ENCODE peak calls at places on chromosomes 12 and 14, in nine cellular contexts. One of them, this sample, is unnamed. For H3K27me3, the result is how much of the 10 kb centered on the place peaks cover.

GRCh38 chr14:101151226-101151929 is 247.9 kb upstream of the RTL1 start:
- DNase-seq in right lobe of liver: no peak
- DNase-seq in fibroblast of lung: peak
- DNase-seq in tibial artery: no peak
- DNase-seq in tibial nerve: no peak
- DNase-seq in brain microvascular endothelial cell: no peak
- DNase-seq in transverse colon: no peak
- DNase-seq in H9: peak
- DNase-seq in upper lobe of right lung: no peak
- DNase-seq in this sample: no peak

GRCh38 chr14:73236157-73236556 is 1.1 kb upstream of the PAPLN start:
- DNase-seq in fibroblast of lung: no peak
- DNase-seq in tibial artery: peak
- DNase-seq in tibial nerve: peak
- DNase-seq in brain microvascular endothelial cell: no peak
- DNase-seq in upper lobe of right lung: no peak
- DNase-seq in transverse colon: no peak
- DNase-seq in right lobe of liver: no peak
- DNase-seq in H9: no peak
- DNase-seq in this sample: no peak

GRCh38 chr14:84425968-84426367 is 1104.0 kb upstream of the FLRT2 start:
- DNase-seq in transverse colon: no peak
- DNase-seq in brain microvascular endothelial cell: no peak
- DNase-seq in tibial artery: no peak
- DNase-seq in tibial nerve: no peak
- DNase-seq in fibroblast of lung: no peak
- DNase-seq in upper lobe of right lung: no peak
- DNase-seq in H9: no peak
- DNase-seq in right lobe of liver: no peak
- DNase-seq in this sample: no peak

GRCh38 chr14:81245771-81246170 is 25.0 kb upstream of the GTF2A1 start:
- DNase-seq in tibial nerve: no peak
- DNase-seq in transverse colon: no peak
- DNase-seq in H9: no peak
- DNase-seq in right lobe of liver: no peak
- DNase-seq in upper lobe of right lung: no peak
- DNase-seq in tibial artery: no peak
- DNase-seq in fibroblast of lung: no peak
- DNase-seq in brain microvascular endothelial cell: no peak
- DNase-seq in this sample: no peak

GRCh38 chr12:127162902-127163301 is 1104.1 kb upstream of the TMEM132C start:
- DNase-seq in H9: no peak
- DNase-seq in transverse colon: no peak
- DNase-seq in tibial artery: no peak
- DNase-seq in fibroblast of lung: peak
- DNase-seq in upper lobe of right lung: no peak
- DNase-seq in brain microvascular endothelial cell: peak
- DNase-seq in tibial nerve: no peak
- DNase-seq in right lobe of liver: no peak
- DNase-seq in this sample: no peak

GRCh38 chr12:65923228-65923627 is 98.9 kb downstream of the HMGA2 start:
- DNase-seq in tibial nerve: no peak
- DNase-seq in fibroblast of lung: no peak
- DNase-seq in transverse colon: no peak
- DNase-seq in right lobe of liver: no peak
- DNase-seq in brain microvascular endothelial cell: no peak
- DNase-seq in upper lobe of right lung: no peak
- DNase-seq in H9: no peak
- DNase-seq in tibial artery: no peak
- DNase-seq in this sample: no peak

GRCh38 chr12:46794593-46795190 is 31.1 kb downstream of the SLC38A4 start:
- DNase-seq in tibial nerve: no peak
- DNase-seq in upper lobe of right lung: no peak
- DNase-seq in transverse colon: no peak
- DNase-seq in tibial artery: no peak
- DNase-seq in H9: no peak
- DNase-seq in fibroblast of lung: no peak
- DNase-seq in brain microvascular endothelial cell: no peak
- DNase-seq in right lobe of liver: no peak
- DNase-seq in this sample: no peak

GRCh38 chr14:89165189-89165809 is 251.7 kb downstream of the FOXN3 start:
- DNase-seq in upper lobe of right lung: no peak
- DNase-seq in right lobe of liver: no peak
- DNase-seq in tibial nerve: no peak
- DNase-seq in H9: no peak
- DNase-seq in tibial artery: no peak
- DNase-seq in brain microvascular endothelial cell: peak
- DNase-seq in fibroblast of lung: no peak
- DNase-seq in transverse colon: no peak
- DNase-seq in this sample: no peak

GRCh38 chr14:37585101-37585479 is 10.0 kb downstream of the FOXA1 start:
- DNase-seq in H9: peak
- DNase-seq in tibial artery: no peak
- DNase-seq in upper lobe of right lung: no peak
- DNase-seq in fibroblast of lung: no peak
- DNase-seq in tibial nerve: no peak
- DNase-seq in brain microvascular endothelial cell: no peak
- DNase-seq in transverse colon: peak
- DNase-seq in right lobe of liver: no peak
- DNase-seq in this sample: no peak

GRCh38 chr14:37584211-37585100 is 10.6 kb downstream of the FOXA1 start:
- DNase-seq in right lobe of liver: peak
- DNase-seq in brain microvascular endothelial cell: no peak
- DNase-seq in tibial artery: no peak
- DNase-seq in upper lobe of right lung: peak
- DNase-seq in tibial nerve: no peak
- DNase-seq in fibroblast of lung: no peak
- DNase-seq in transverse colon: peak
- DNase-seq in H9: peak
- DNase-seq in this sample: no peak

GRCh38 chr14:37587438-37587837 is 7.6 kb downstream of the FOXA1 start:
- DNase-seq in fibroblast of lung: no peak
- DNase-seq in tibial artery: no peak
- DNase-seq in tibial nerve: no peak
- DNase-seq in upper lobe of right lung: no peak
- DNase-seq in brain microvascular endothelial cell: no peak
- DNase-seq in H9: no peak
- DNase-seq in right lobe of liver: no peak
- DNase-seq in transverse colon: no peak
- DNase-seq in this sample: no peak

GRCh38 chr14:37586783-37587428 is 8.1 kb downstream of the FOXA1 start:
- DNase-seq in H9: no peak
- DNase-seq in right lobe of liver: no peak
- DNase-seq in brain microvascular endothelial cell: no peak
- DNase-seq in transverse colon: no peak
- DNase-seq in fibroblast of lung: no peak
- DNase-seq in tibial nerve: no peak
- DNase-seq in upper lobe of right lung: no peak
- DNase-seq in tibial artery: no peak
- DNase-seq in this sample: no peak

GRCh38 chr14:37585971-37586759 is 8.9 kb downstream of the FOXA1 start:
- DNase-seq in upper lobe of right lung: no peak
- DNase-seq in fibroblast of lung: no peak
- DNase-seq in tibial artery: no peak
- DNase-seq in transverse colon: no peak
- DNase-seq in tibial nerve: no peak
- DNase-seq in brain microvascular endothelial cell: no peak
- DNase-seq in H9: no peak
- DNase-seq in right lobe of liver: no peak
- DNase-seq in this sample: no peak
- H3K27me3 ChIP-seq in upper lobe of right lung: half or more
- H3K27me3 ChIP-seq in fibroblast of lung: half or more
- H3K27me3 ChIP-seq in tibial artery: under half
- H3K27me3 ChIP-seq in transverse colon: half or more
- H3K27me3 ChIP-seq in tibial nerve: half or more
- H3K27me3 ChIP-seq in brain microvascular endothelial cell: half or more
- H3K27me3 ChIP-seq in H9: half or more
- H3K27me3 ChIP-seq in right lobe of liver: under half
- H3K27me3 ChIP-seq in this sample: half or more

GRCh38 chr12:132955094-132955932 is 793 bp downstream of the ZNF605 start:
- DNase-seq in brain microvascular endothelial cell: peak
- DNase-seq in upper lobe of right lung: peak
- DNase-seq in tibial artery: no peak
- DNase-seq in right lobe of liver: peak
- DNase-seq in tibial nerve: no peak
- DNase-seq in fibroblast of lung: peak
- DNase-seq in transverse colon: peak
- DNase-seq in H9: peak
- DNase-seq in this sample: peak
- H3K27ac ChIP-seq in brain microvascular endothelial cell: peak
- H3K27ac ChIP-seq in upper lobe of right lung: peak
- H3K27ac ChIP-seq in tibial artery: peak
- H3K27ac ChIP-seq in right lobe of liver: peak
- H3K27ac ChIP-seq in tibial nerve: peak
- H3K27ac ChIP-seq in fibroblast of lung: peak
- H3K27ac ChIP-seq in transverse colon: peak
- H3K27ac ChIP-seq in H9: no peak
- H3K27ac ChIP-seq in this sample: peak

GRCh38 chr14:50951032-50951431 is 6.7 kb upstream of the PYGL start:
- DNase-seq in transverse colon: no peak
- DNase-seq in tibial nerve: no peak
- DNase-seq in right lobe of liver: no peak
- DNase-seq in brain microvascular endothelial cell: no peak
- DNase-seq in fibroblast of lung: no peak
- DNase-seq in tibial artery: no peak
- DNase-seq in H9: no peak
- DNase-seq in upper lobe of right lung: no peak
- DNase-seq in this sample: no peak

GRCh38 chr14:50957296-50957695 is 13.0 kb upstream of the PYGL start:
- DNase-seq in transverse colon: no peak
- DNase-seq in fibroblast of lung: peak
- DNase-seq in tibial nerve: no peak
- DNase-seq in tibial artery: no peak
- DNase-seq in upper lobe of right lung: no peak
- DNase-seq in brain microvascular endothelial cell: peak
- DNase-seq in right lobe of liver: no peak
- DNase-seq in H9: no peak
- DNase-seq in this sample: no peak

GRCh38 chr14:50954811-50955372 is 10.6 kb upstream of the PYGL start:
- DNase-seq in transverse colon: no peak
- DNase-seq in right lobe of liver: no peak
- DNase-seq in tibial nerve: no peak
- DNase-seq in tibial artery: no peak
- DNase-seq in H9: no peak
- DNase-seq in brain microvascular endothelial cell: peak
- DNase-seq in upper lobe of right lung: no peak
- DNase-seq in fibroblast of lung: peak
- DNase-seq in this sample: peak

GRCh38 chr14:50953497-50953896 is 9.2 kb upstream of the PYGL start:
- DNase-seq in upper lobe of right lung: no peak
- DNase-seq in right lobe of liver: no peak
- DNase-seq in tibial artery: no peak
- DNase-seq in brain microvascular endothelial cell: no peak
- DNase-seq in H9: no peak
- DNase-seq in fibroblast of lung: no peak
- DNase-seq in tibial nerve: no peak
- DNase-seq in transverse colon: no peak
- DNase-seq in this sample: no peak

DNA sequence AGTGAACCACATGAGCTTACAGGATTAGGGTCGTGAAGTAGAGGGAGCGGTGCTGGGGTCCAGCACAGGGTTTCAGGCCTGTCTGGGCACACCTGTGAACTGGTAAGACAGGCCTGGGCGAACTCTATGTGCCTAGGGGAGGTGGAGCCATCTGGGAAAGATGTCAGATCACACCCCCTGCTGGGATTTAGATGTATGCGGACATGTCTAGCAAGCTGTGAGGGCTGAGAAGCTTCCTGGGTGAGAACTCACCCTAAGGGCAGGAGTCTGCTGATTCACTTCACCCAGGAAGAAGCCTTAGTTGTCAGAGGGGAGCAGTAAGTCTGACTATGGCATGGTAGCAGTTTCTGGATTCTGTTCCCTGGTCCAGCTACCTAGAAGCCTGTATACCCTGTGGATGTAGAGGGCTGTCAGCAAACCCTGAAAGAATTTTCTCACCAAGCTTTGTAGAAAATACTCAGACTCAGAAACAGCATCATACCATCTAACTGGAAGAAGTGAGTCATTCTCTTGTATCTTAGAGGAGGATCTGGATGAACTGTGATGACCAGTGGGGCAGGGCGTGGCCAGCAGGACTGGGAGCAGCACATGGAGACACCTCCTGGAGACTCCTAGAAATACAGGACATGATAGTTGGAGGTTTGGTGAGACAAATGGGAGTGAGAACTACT is 11.2 kb upstream of the PYGL start:
- DNase-seq in H9: peak
- DNase-seq in tibial artery: peak
- DNase-seq in right lobe of liver: peak
- DNase-seq in fibroblast of lung: peak
- DNase-seq in brain microvascular endothelial cell: peak
- DNase-seq in transverse colon: peak
- DNase-seq in upper lobe of right lung: peak
- DNase-seq in tibial nerve: peak
- DNase-seq in this sample: no peak
- TF ChIP-seq CTCF in H9: peak
- TF ChIP-seq CTCF in tibial artery: no peak
- TF ChIP-seq CTCF in right lobe of liver: peak
- TF ChIP-seq CTCF in fibroblast of lung: peak
- TF ChIP-seq CTCF in brain microvascular endothelial cell: peak
- TF ChIP-seq CTCF in transverse colon: peak
- TF ChIP-seq CTCF in upper lobe of right lung: peak
- TF ChIP-seq CTCF in tibial nerve: no peak
- TF ChIP-seq CTCF in this sample: peak

GRCh38 chr14:51081209-51081608 is 13.7 kb downstream of the TRIM9 start:
- DNase-seq in transverse colon: no peak
- DNase-seq in upper lobe of right lung: no peak
- DNase-seq in H9: no peak
- DNase-seq in fibroblast of lung: peak
- DNase-seq in brain microvascular endothelial cell: no peak
- DNase-seq in tibial artery: no peak
- DNase-seq in tibial nerve: no peak
- DNase-seq in right lobe of liver: no peak
- DNase-seq in this sample: no peak
- H3K27me3 ChIP-seq in transverse colon: under half
- H3K27me3 ChIP-seq in upper lobe of right lung: under half
- H3K27me3 ChIP-seq in H9: under half
- H3K27me3 ChIP-seq in fibroblast of lung: under half
- H3K27me3 ChIP-seq in brain microvascular endothelial cell: under half
- H3K27me3 ChIP-seq in tibial artery: under half
- H3K27me3 ChIP-seq in tibial nerve: under half
- H3K27me3 ChIP-seq in right lobe of liver: under half
- H3K27me3 ChIP-seq in this sample: under half

This sample was measured in dorsolateral prefrontal cortex.